ENCODE peak calls at places on chromosomes 1 and 21, in four cellular contexts. Q is body of pancreas, H is K562, B is breast epithelium. N is an unnamed sample.

GRCh38 chr1:17648457-17649145 is 106.5 kb upstream of the ACTL8 start:
- DNase-seq in Q (peak; percentile 81), H (no peak), B (no peak), N (no peak)

GRCh38 chr1:225813250-225813964 is 3.5 kb downstream of the EPHX1 start:
- DNase-seq in H (peak; percentile 82), B (no peak), Q (peak; percentile 70), N (no peak)

GRCh38 chr1:228149341-228150020 is at the start of gene GJC2:
- DNase-seq in B (peak; percentile 49), Q (no peak), H (peak; percentile 79), N (no peak)

GRCh38 chr1:82018319-82018718 is 217.6 kb downstream of the ADGRL2 start:
- DNase-seq in H (no peak), Q (no peak), B (no peak), N (no peak)

GRCh38 chr1:36182734-36183133 is 26.8 kb downstream of the MAP7D1 start:
- DNase-seq in H (no peak), Q (no peak), B (no peak), N (no peak)

GRCh38 chr1:198056255-198056654 is 100.5 kb upstream of the NEK7 start:
- DNase-seq in B (no peak), H (peak; percentile 31), Q (no peak), N (no peak)

GRCh38 chr21:43590220-43590619 is 69.1 kb downstream of the HSF2BP start:
- DNase-seq in Q (no peak), H (no peak), B (no peak), N (no peak)

GRCh38 chr1:27488523-27489138 is 1.3 kb downstream of the WASF2 start:
- DNase-seq in Q (no peak), B (no peak), H (peak; percentile 50), N (no peak)

GRCh38 chr1:197471248-197472035 is 203.4 kb downstream of the CRB1 start:
- DNase-seq in Q (no peak), H (no peak), B (no peak), N (no peak)

GRCh38 chr1:50841791-50842387 is 118.2 kb downstream of the FAF1 start:
- DNase-seq in B (no peak), H (no peak), Q (no peak), N (no peak)

GRCh38 chr1:29062157-29062942 is 61.4 kb downstream of the TMEM200B start:
- DNase-seq in B (no peak), Q (no peak), H (peak; percentile 21), N (no peak)

GRCh38 chr1:5975133-5975880 is 16.9 kb downstream of the NPHP4 start:
- DNase-seq in B (no peak), Q (peak; percentile 70), H (peak; percentile 29), N (no peak)

GRCh38 chr21:42653492-42654061 is at the start of gene PDE9A:
- DNase-seq in H (no peak), Q (peak; percentile 52), B (no peak), N (no peak)

GRCh38 chr1:30318413-30318812 is 405.0 kb downstream of the MATN1 start:
- DNase-seq in H (no peak), Q (no peak), B (no peak), N (no peak)

GRCh38 chr1:220813013-220813412 is 26.3 kb downstream of the MTARC1 start:
- DNase-seq in H (peak; percentile 61), B (no peak), Q (no peak), N (no peak)

GRCh38 chr1:44390277-44390676 is 14.8 kb upstream of the RNF220 start:
- DNase-seq in B (no peak), H (no peak), Q (no peak), N (no peak)

GRCh38 chr1:236124965-236125364 is 17.4 kb upstream of the GPR137B start:
- DNase-seq in B (no peak), H (no peak), Q (no peak), N (no peak)

GRCh38 chr1:66413139-66413755 is 120.7 kb upstream of the SGIP1 start:
- DNase-seq in Q (no peak), B (no peak), H (peak; percentile 19), N (no peak)

GRCh38 chr1:223844521-223844961 is 1.2 kb downstream of the TP53BP2 start:
- DNase-seq in Q (no peak), H (no peak), B (no peak), N (no peak)

GRCh38 chr1:70169018-70169839 is 36.1 kb downstream of the LRRC40 start:
- DNase-seq in B (no peak), H (no peak), Q (no peak), N (no peak)

GRCh38 chr1:198970919-198971318 is 332.1 kb downstream of the PTPRC start:
- DNase-seq in Q (no peak), B (no peak), H (no peak), N (no peak)

GRCh38 chr1:43824795-43825194 is 108.8 kb upstream of the ARTN start:
- DNase-seq in Q (no peak), H (no peak), B (no peak), N (no peak)

GRCh38 chr1:84653130-84653680 is 37.1 kb downstream of the SSX2IP start:
- DNase-seq in B (no peak), H (no peak), Q (no peak), N (no peak)

GRCh38 chr1:175138579-175138978 is 54.0 kb downstream of the KIAA0040 start:
- DNase-seq in H (no peak), B (no peak), Q (no peak), N (no peak)

GRCh38 chr1:161981735-161982525 is 41.7 kb downstream of the OLFML2B start:
- DNase-seq in Q (no peak), H (no peak), B (no peak), N (no peak)

GRCh38 chr1:104919188-104919587 is 1169.5 kb downstream of the AMY1C start:
- DNase-seq in H (no peak), B (no peak), Q (no peak), N (no peak)

GRCh38 chr1:244102471-244102870 is 51.4 kb downstream of the ZBTB18 start:
- DNase-seq in B (no peak), Q (no peak), H (no peak), N (no peak)

DNA sequence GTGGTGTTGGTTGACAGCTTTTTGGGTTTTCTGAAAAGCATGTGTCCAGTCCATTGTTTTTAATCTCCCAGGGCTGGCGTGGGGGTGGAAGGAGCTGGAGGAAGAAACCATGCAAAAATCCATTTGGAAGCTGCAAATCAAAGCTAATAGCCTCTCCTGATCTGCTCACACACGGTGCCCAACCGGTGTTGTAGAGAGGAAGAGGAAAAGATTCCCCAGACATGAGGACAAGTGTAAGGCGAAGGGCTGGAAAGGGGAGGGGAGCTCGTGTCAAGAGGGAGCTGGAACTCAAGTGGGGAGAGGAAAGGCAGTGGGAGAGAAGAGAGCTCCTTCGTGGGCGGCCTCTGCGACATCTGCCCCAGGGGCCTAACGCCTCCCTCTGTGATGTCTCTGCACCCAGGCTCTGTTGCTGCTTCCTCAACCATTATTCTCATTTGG is 112.3 kb upstream of the IRF2BP2 start:
- DNase-seq in B (no peak), Q (no peak), H (no peak), N (no peak)
- H3K27ac ChIP-seq in B (peak overlapping the region; percentile 99), Q (peak overlapping the region; percentile 98), H (peak overlapping the region; percentile 97), N (peak overlapping the region; percentile 96)

GRCh38 chr1:3900969-3901529 is 977 bp upstream of the C1orf174 start:
- DNase-seq in B (peak; percentile 97), H (peak; percentile 100), Q (peak; percentile 99), N (peak; percentile 99)
- TF ChIP-seq POLR2A in B (no peak), H (peak; percentile 79), Q (no peak), N (peak; percentile 69)

DNA sequence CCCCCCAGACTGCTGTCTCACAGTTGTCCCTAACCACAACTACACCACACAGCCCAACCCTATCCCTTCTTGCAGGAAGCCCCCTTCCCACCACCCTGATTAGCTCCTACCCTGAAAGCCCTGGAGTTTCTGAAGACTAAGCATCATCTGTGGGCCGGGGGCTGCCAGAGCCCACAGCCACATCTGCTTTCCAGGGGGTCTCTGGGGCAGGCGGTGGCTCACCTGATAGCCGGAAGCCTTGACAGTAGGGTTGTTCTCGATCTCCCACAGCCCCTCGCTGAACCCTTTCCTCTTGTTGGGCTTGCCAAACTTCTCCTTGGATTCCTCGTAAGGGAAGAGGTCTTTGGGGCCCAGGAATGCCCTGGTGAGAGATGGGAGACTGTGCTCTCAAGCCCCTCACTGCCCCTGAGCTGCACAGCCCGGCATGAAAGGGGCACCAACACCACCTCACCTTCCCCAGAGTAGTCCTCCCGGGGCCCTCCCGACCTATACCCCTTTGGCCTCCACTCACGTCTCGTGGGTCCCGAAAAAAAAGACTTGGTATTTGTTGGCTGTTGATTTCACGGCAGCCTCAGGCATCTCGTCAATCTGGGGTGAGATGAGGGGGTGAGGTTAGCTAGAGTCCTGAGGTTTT is 4.0 kb upstream of the MRPL24 start:
- DNase-seq in Q (no peak), B (no peak), H (no peak), N (no peak)
- H3K27ac ChIP-seq in Q (no peak overlapping the region), B (peak overlapping the region; percentile 100), H (peak overlapping the region; percentile 97), N (peak overlapping the region; percentile 100)

DNA sequence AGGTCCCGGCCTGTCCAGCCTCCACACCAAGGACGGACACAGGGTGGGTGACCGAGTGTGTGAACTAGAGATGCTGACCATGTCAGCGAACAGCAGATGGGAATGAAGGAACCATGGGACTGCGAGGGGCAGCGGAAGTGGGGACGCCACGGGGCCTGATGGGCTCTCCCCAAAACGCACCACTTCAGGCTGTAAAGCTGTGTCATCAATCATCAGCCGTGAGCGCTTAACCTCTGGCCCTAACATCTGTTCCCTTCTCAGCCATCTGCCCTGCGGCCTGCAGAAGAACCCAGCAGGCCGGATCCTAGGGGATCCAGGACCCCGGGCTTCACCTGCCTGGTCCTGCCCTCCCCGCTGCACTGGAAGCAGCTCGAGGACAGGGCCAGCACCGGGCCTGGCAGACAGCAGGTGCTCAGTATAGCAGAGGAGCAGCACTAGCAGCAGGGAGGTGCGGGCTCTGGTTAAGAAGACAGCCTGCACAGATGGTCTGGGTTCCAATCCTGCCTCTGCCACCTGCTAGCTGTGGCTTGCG is 58.7 kb downstream of the DMRTB1 start:
- DNase-seq in Q (no peak), B (no peak), H (no peak), N (no peak)
- TF ChIP-seq POLR2A in Q (no peak), B (no peak), H (no peak), N (no peak)

GRCh38 chr1:76547916-76548315 is 319.4 kb upstream of the ST6GALNAC5 start:
- DNase-seq in H (no peak), B (no peak), Q (no peak), N (no peak)
- H3K27ac ChIP-seq in H (no peak overlapping the region), B (no peak overlapping the region), Q (no peak overlapping the region), N (no peak overlapping the region)

N was measured in gastrocnemius medialis.